ENCODE peak calls at places on chromosome 6, in six cellular contexts. T, Q, B, D, J and M are unnamed samples.

GRCh38 chr6:33321227-33321626 is 3.7 kb upstream of the ZBTB22 start:
- DNase-seq in Q (no peak), D (no peak), J (no peak), B (no peak), T (no peak), M (no peak)

GRCh38 chr6:156434049-156434794 is 343.0 kb upstream of the ARID1B start:
- DNase-seq in D (no peak), J (no peak), T (no peak), Q (no peak), B (no peak), M (no peak)

GRCh38 chr6:63537126-63537958 is 34.9 kb upstream of the LOC128125822 start:
- DNase-seq in J (no peak), T (no peak), Q (no peak), B (no peak), D (no peak), M (no peak)

GRCh38 chr6:1229808-1230207 is 82.1 kb upstream of the FOXQ1 start:
- DNase-seq in J (no peak), Q (no peak), T (no peak), B (no peak), D (no peak), M (no peak)

GRCh38 chr6:81171991-81172740 is 580.3 kb downstream of the TENT5A start:
- DNase-seq in B (no peak), Q (peak), D (no peak), J (no peak), T (no peak), M (no peak)

GRCh38 chr6:143634486-143634885 is 43.3 kb upstream of the PHACTR2 start:
- DNase-seq in B (no peak), T (no peak), Q (no peak), D (no peak), J (no peak), M (peak)

GRCh38 chr6:14365393-14365792 is 247.8 kb downstream of the CD83 start:
- DNase-seq in T (no peak), Q (peak), J (no peak), D (no peak), B (no peak), M (no peak)

GRCh38 chr6:29011276-29011734 is 6.2 kb upstream of the ZNF311 start:
- DNase-seq in Q (peak), D (peak), J (peak), B (no peak), T (no peak), M (peak)

GRCh38 chr6:124962617-124963415 is 579 bp downstream of the RNF217 start:
- DNase-seq in T (no peak), B (no peak), J (no peak), Q (no peak), D (peak), M (peak)

GRCh38 chr6:75249837-75250236 is 6.2 kb upstream of the COX7A2 start:
- DNase-seq in T (no peak), J (no peak), Q (no peak), D (no peak), B (no peak), M (no peak)

GRCh38 chr6:119344306-119344705 is 5.3 kb downstream of the MAN1A1 start:
- DNase-seq in J (no peak), T (no peak), Q (no peak), D (no peak), B (no peak), M (no peak)

GRCh38 chr6:53294095-53294494 is 54.7 kb downstream of the ELOVL5 start:
- DNase-seq in B (no peak), J (no peak), Q (no peak), D (peak), T (no peak), M (no peak)

GRCh38 chr6:34657307-34657978 is 39.1 kb downstream of the ILRUN start:
- DNase-seq in Q (peak), B (no peak), J (peak), D (peak), T (no peak), M (peak)

GRCh38 chr6:10412165-10412947 is 2.5 kb downstream of the TFAP2A start:
- DNase-seq in D (peak), Q (peak), J (peak), T (peak), B (no peak), M (peak)

GRCh38 chr6:150006961-150007464 is 18.3 kb downstream of the RAET1L start:
- DNase-seq in J (peak), T (no peak), Q (no peak), D (peak), B (peak), M (no peak)

GRCh38 chr6:82263916-82264315 is 16.4 kb upstream of the IBTK start:
- DNase-seq in J (no peak), Q (no peak), D (no peak), T (no peak), B (no peak), M (no peak)

GRCh38 chr6:123518441-123519190 is 118.1 kb downstream of the TRDN start:
- DNase-seq in B (no peak), T (no peak), D (no peak), J (no peak), Q (no peak), M (no peak)

GRCh38 chr6:125789576-125790402 is 971 bp upstream of the NCOA7 start:
- DNase-seq in D (peak), T (no peak), J (peak), Q (no peak), B (peak), M (no peak)

GRCh38 chr6:72984981-72985665 is 240.2 kb downstream of the KHDC1L start:
- DNase-seq in D (no peak), B (no peak), J (no peak), Q (no peak), T (no peak), M (no peak)

GRCh38 chr6:131733376-131734016 is 22.7 kb upstream of the CTAGE9 start:
- DNase-seq in B (no peak), Q (peak), D (peak), J (no peak), T (no peak), M (no peak)

GRCh38 chr6:101761124-101761601 is 367.7 kb downstream of the GRIK2 start:
- DNase-seq in Q (peak), D (no peak), T (no peak), B (no peak), J (no peak), M (no peak)

GRCh38 chr6:149896491-149896890 is 1.4 kb downstream of the RAET1E start:
- DNase-seq in J (peak), Q (no peak), D (peak), B (no peak), T (no peak), M (no peak)

GRCh38 chr6:159007510-159007909 is 7.5 kb upstream of the RSPH3 start:
- DNase-seq in B (no peak), D (no peak), Q (no peak), J (no peak), T (no peak), M (no peak)

GRCh38 chr6:117920493-117920845 is 13.4 kb downstream of the SLC35F1 start:
- DNase-seq in Q (no peak), J (no peak), D (no peak), T (no peak), B (no peak), M (no peak)

GRCh38 chr6:8825726-8826125 is 390.4 kb upstream of the SLC35B3 start:
- DNase-seq in D (no peak), T (no peak), J (no peak), B (no peak), Q (no peak), M (no peak)

GRCh38 chr6:85705220-85705619 is 62.5 kb upstream of the SYNCRIP start:
- DNase-seq in Q (no peak), B (no peak), J (no peak), D (no peak), T (no peak), M (no peak)

GRCh38 chr6:1554881-1555569 is 54.7 kb upstream of the FOXC1 start:
- DNase-seq in Q (no peak), J (peak), T (peak), D (peak), B (peak), M (peak)

GRCh38 chr6:10414766-10415592 is at the start of gene TFAP2A:
- DNase-seq in B (no peak), J (no peak), Q (no peak), D (peak), T (no peak), M (no peak)

GRCh38 chr6:120587381-120587780 is 746.9 kb downstream of the TBC1D32 start:
- DNase-seq in Q (no peak), T (no peak), D (no peak), B (no peak), J (no peak), M (no peak)

GRCh38 chr6:12875061-12875460 is 158.5 kb downstream of the PHACTR1 start:
- DNase-seq in Q (no peak), B (no peak), J (no peak), T (no peak), D (peak), M (no peak)